ENCODE peak calls at places on chromosomes 13 and 19, in five cellular contexts. I, S, O, E and L are unnamed samples.
A peak's percentile ranks its signal among the peaks of the same experiment; 100 is the strongest.

GRCh38 chr13:59568306-59568705 is 595.4 kb downstream of the DIAPH3 start:
- DNase-seq in E (no peak), S (no peak), O (no peak), I (no peak), L (no peak)

GRCh38 chr13:66033924-66034323 is 1196.2 kb downstream of the PCDH9 start:
- DNase-seq in E (no peak), I (no peak), S (no peak), O (no peak), L (no peak)

GRCh38 chr19:1860133-1860775 is 3.1 kb downstream of the KLF16 start:
- DNase-seq in E (peak; percentile 61), O (peak; percentile 90), S (peak; percentile 87), I (peak; percentile 81), L (peak; percentile 78)

GRCh38 chr13:102322211-102322610 is 79.6 kb downstream of the FGF14 start:
- DNase-seq in E (no peak), I (no peak), S (no peak), O (no peak), L (no peak)

GRCh38 chr13:114279146-114279545 is 2.3 kb upstream of the UPF3A start:
- DNase-seq in S (no peak), I (no peak), E (no peak), O (no peak), L (no peak)

GRCh38 chr13:76798037-76798436 is 88.2 kb downstream of the KCTD12 start:
- DNase-seq in I (no peak), E (no peak), O (no peak), S (peak; percentile 12), L (no peak)

GRCh38 chr19:11208526-11209471 is 11.5 kb upstream of the KANK2 start:
- DNase-seq in O (peak; percentile 50), S (no peak), I (no peak), E (no peak), L (no peak)

GRCh38 chr19:18488403-18488723 is 33.5 kb downstream of the ELL start:
- DNase-seq in I (no peak), O (no peak), S (no peak), E (no peak), L (no peak)

GRCh38 chr19:48333467-48334384 is 8.4 kb downstream of the EMP3 start:
- DNase-seq in I (peak; percentile 91), S (peak; percentile 96), O (peak; percentile 94), E (peak; percentile 90), L (peak; percentile 71)

GRCh38 chr13:97026759-97027555 is 32.7 kb upstream of the OXGR1 start:
- DNase-seq in O (no peak), E (no peak), S (peak; percentile 69), I (no peak), L (no peak)
- H3K23ac ChIP-seq in O (no peak overlapping the region), E (no peak overlapping the region), S (no peak overlapping the region), I (no peak overlapping the region), L (no peak overlapping the region)

GRCh38 chr19:33224694-33225457 is 774 bp downstream of the SLC7A10 start:
- DNase-seq in O (no peak), S (no peak), E (no peak), I (no peak), L (no peak)

GRCh38 chr19:33227870-33228599 is 2.4 kb upstream of the SLC7A10 start:
- DNase-seq in S (no peak), E (no peak), I (no peak), O (peak; percentile 15), L (no peak)

GRCh38 chr19:33225458-33225925 is at the start of gene SLC7A10:
- DNase-seq in O (no peak), I (no peak), E (no peak), S (no peak), L (no peak)

GRCh38 chr19:33227242-33227650 is 1.6 kb upstream of the SLC7A10 start:
- DNase-seq in O (peak; percentile 48), I (peak; percentile 6), S (no peak), E (no peak), L (no peak)

GRCh38 chr19:33226550-33227241 is 1.0 kb upstream of the SLC7A10 start:
- DNase-seq in E (peak; percentile 87), O (peak; percentile 15), S (peak; percentile 23), I (no peak), L (no peak)
- H3K4me3 ChIP-seq in E (peak overlapping the region; percentile 37), O (peak overlapping the region; percentile 34), S (peak overlapping the region; percentile 17), I (no peak overlapping the region), L (no peak overlapping the region)

GRCh38 chr13:24610956-24611355 is 69.3 kb upstream of the ATP12A start:
- DNase-seq in S (no peak), I (no peak), E (no peak), O (no peak), L (no peak)

GRCh38 chr13:24606486-24607170 is 73.6 kb upstream of the ATP12A start:
- DNase-seq in I (no peak), O (no peak), S (peak; percentile 85), E (no peak), L (no peak)

DNA sequence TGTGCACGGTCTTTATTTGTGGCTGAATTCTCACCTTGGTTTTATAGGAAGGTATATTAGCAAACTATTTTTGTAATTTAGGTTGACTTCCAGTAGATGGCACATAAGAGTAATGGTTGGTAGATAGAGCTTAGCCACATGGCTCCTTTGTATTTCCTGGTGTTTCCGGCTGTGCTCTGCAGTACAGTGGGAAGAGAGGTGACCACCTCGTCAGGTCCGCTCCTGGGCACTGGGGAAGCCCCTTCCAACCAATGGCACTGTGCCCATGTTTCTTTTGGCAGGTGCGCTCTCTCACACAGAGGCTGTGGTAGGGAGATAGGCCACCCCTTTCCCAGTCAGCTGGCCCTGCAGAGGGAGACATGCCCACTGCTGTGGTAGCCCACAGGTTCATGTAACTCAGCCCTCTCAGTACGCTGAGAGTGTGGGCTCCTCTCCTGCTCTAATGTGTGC is 74.3 kb upstream of the ATP12A start:
- DNase-seq in O (peak; percentile 59), E (peak; percentile 63), S (peak; percentile 77), I (peak; percentile 11), L (no peak)
- H3K14ac ChIP-seq in O (peak overlapping the region; percentile 18), E (no peak overlapping the region), S (no peak overlapping the region), I (no peak overlapping the region), L (no peak overlapping the region)

GRCh38 chr13:99650410-99650809 is 149.1 kb downstream of the TM9SF2 start:
- DNase-seq in I (no peak), O (no peak), S (no peak), E (no peak), L (no peak)

GRCh38 chr13:99646866-99647592 is 145.8 kb downstream of the TM9SF2 start:
- DNase-seq in E (no peak), O (no peak), S (no peak), I (no peak), L (no peak)

GRCh38 chr13:99648266-99648665 is 147.0 kb downstream of the TM9SF2 start:
- DNase-seq in S (no peak), I (no peak), E (no peak), O (no peak), L (no peak)

GRCh38 chr13:99648905-99649304 is 147.6 kb downstream of the TM9SF2 start:
- DNase-seq in S (no peak), E (no peak), O (no peak), I (no peak), L (no peak)

DNA sequence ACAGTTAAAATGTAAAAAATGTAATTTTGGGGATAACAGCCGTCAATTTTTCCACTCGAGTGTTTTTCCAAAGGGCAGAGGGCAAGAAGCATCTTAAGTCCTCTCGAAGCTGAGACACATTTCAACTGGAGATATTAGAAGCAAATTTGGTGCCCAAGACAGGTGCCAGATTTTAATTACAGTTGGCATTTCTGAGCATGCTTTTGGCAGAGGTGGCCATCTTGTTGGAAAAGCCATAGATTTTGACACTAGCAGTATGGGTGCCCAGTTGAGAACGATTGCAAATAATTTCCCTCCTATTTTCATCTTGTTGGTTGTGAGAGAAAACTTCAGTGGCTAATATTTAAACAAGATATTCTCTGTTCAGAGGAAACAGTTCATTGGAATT is 146.3 kb downstream of the TM9SF2 start:
- DNase-seq in I (no peak), S (no peak), O (no peak), E (no peak), L (no peak)
- H3K23ac ChIP-seq in I (no peak overlapping the region), S (no peak overlapping the region), O (no peak overlapping the region), E (no peak overlapping the region), L (no peak overlapping the region)